ENCODE peak calls at places on chromosome 7, in seven cellular contexts. M, K, D, G, B, P and J are unnamed samples.

GRCh38 chr7:2245883-2246679 is 4.1 kb downstream of the NUDT1 start:
- DNase-seq in M (no peak), K (no peak), D (no peak), G (no peak), B (no peak), P (no peak), J (no peak)

GRCh38 chr7:305410-306151 is 15.6 kb downstream of the FOXL3 start:
- DNase-seq in M (no peak), K (peak; percentile 44), D (no peak), G (no peak), B (no peak), P (no peak), J (no peak)

GRCh38 chr7:148824864-148825263 is 59.2 kb downstream of the EZH2 start:
- DNase-seq in M (no peak), K (no peak), D (no peak), G (no peak), B (no peak), P (no peak), J (no peak)

GRCh38 chr7:26891400-26892355 is 27.3 kb upstream of the SKAP2 start:
- DNase-seq in M (no peak), K (no peak), D (no peak), G (no peak), B (peak; percentile 4), P (no peak), J (no peak)

GRCh38 chr7:73969991-73970390 is 58.0 kb upstream of the ELN start:
- DNase-seq in M (no peak), K (peak; percentile 21), D (no peak), G (no peak), B (no peak), P (no peak), J (no peak)

GRCh38 chr7:77975672-77976480 is 177.3 kb downstream of the PHTF2 start:
- DNase-seq in M (no peak), K (no peak), D (no peak), G (no peak), B (no peak), P (no peak), J (no peak)

GRCh38 chr7:32347244-32347828 is 142.8 kb downstream of the LSM5 start:
- DNase-seq in M (peak; percentile 46), K (peak; percentile 44), D (peak; percentile 5), G (peak; percentile 19), B (no peak), P (no peak), J (peak; percentile 29)

GRCh38 chr7:94580601-94581000 is 71.0 kb downstream of the CASD1 start:
- DNase-seq in M (no peak), K (no peak), D (peak; percentile 93), G (no peak), B (no peak), P (no peak), J (no peak)

GRCh38 chr7:101590663-101591435 is 38.2 kb downstream of the MYL10 start:
- DNase-seq in M (no peak), K (no peak), D (no peak), G (no peak), B (no peak), P (no peak), J (no peak)

GRCh38 chr7:918118-918425 is 36.4 kb downstream of the ADAP1 start:
- DNase-seq in M (no peak), K (no peak), D (no peak), G (no peak), B (no peak), P (no peak), J (no peak)

GRCh38 chr7:111980721-111981120 is 225.5 kb downstream of the DOCK4 start:
- DNase-seq in M (no peak), K (no peak), D (no peak), G (no peak), B (no peak), P (no peak), J (peak; percentile 3)

GRCh38 chr7:78220754-78221153 is 422.2 kb downstream of the PHTF2 start:
- DNase-seq in M (no peak), K (no peak), D (no peak), G (no peak), B (no peak), P (no peak), J (no peak)

GRCh38 chr7:77351539-77352004 is 64.6 kb downstream of the GSAP start:
- DNase-seq in M (no peak), K (no peak), D (no peak), G (no peak), B (peak; percentile 98), P (no peak), J (no peak)

GRCh38 chr7:92485267-92485892 is 7.6 kb upstream of the ERVW-1 start:
- DNase-seq in M (no peak), K (no peak), D (no peak), G (no peak), B (no peak), P (no peak), J (no peak)

GRCh38 chr7:32511791-32512190 is 16.5 kb downstream of the AVL9 start:
- DNase-seq in M (no peak), K (no peak), D (no peak), G (no peak), B (no peak), P (no peak), J (no peak)

GRCh38 chr7:12456506-12456905 is 52.8 kb upstream of the VWDE start:
- DNase-seq in M (no peak), K (no peak), D (no peak), G (no peak), B (no peak), P (no peak), J (no peak)

DNA sequence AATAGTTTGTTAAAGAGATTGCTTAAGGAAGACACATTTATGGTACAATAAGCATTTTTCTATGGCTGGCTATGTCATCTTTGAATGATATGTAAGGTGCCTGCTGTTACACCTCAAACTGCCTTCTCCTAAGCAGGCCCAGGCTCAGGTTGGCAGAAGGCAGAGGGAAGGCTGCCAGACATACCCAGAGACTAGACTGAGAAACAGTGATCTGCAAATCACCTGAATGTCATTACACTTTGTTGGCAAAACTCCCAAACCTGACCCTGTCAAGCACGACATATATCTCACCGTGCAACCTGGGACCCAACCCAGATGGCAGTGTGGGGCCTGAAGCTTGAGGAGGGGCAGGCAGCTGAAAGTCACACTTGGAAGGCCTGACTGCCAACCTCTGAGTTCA is 136.6 kb upstream of the TARP start:
- DNase-seq in M (no peak), K (no peak), D (no peak), G (no peak), B (no peak), P (no peak), J (no peak)
- TF ChIP-seq JUND in M (no peak), K (no peak), D (no peak), G (no peak), B (no peak), P (no peak), J (no peak)

DNA sequence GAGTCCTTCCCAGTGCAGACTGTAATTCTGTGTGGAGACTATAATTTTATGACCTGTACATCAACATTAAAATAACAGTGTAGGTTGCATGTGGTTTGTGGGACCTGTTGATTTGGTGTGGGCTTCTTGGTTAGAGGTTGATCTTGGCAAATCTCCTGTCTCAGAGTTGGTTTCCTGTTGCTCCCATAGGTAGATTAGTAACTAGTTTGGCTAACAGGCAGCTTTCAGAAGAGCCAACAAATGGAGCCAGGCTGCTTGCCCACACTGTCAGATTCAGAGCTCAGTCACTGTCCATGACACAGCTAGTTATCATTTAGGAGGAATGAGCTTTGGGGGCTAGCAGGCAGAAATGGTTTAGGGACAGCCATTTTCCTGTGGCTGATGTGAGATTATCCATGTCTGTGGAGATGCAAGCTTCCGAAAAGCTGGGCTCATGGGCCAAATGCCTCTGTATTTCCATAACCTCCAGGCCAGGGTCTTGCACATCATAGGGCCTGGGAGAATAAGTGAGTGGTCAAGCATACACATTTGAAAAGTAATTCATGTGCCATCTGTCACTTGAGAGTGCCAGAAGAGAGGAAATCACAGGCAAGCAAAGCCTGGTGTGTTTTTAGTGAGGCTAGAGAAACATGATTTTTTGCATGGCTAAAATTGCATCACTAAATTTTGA is 33.4 kb downstream of the CCM2 start:
- DNase-seq in M (no peak), K (peak; percentile 34), D (no peak), G (no peak), B (no peak), P (no peak), J (no peak)
- TF ChIP-seq JUND in M (no peak), K (no peak), D (no peak), G (no peak), B (no peak), P (no peak), J (no peak)

GRCh38 chr7:29306276-29307036 is 111.9 kb downstream of the CHN2 start:
- DNase-seq in M (no peak), K (no peak), D (no peak), G (no peak), B (no peak), P (no peak), J (no peak)
- TF ChIP-seq JUND in M (no peak), K (no peak), D (no peak), G (no peak), B (no peak), P (no peak), J (no peak)

DNA sequence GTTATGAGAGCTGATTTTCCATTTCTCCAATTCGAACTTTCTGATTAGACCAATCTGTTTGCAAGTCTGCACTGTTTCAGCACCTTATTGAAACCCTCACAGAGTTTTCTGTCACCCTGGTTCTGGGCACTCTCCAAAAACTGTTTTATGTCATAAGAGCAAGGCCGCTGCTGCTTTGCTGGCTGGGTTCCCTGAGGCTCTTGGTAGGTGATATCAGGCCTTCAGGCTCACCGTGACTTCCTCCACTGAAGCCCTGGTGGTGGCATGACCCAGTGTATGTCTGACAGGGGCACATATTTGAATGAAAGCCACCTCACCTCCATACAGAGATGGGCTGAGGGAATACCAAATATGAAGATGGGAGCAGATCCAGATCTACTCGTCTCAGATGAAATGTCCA is 8.3 kb downstream of the RABGEF1 start:
- DNase-seq in M (no peak), K (no peak), D (no peak), G (no peak), B (no peak), P (no peak), J (no peak)
- TF ChIP-seq JUND in M (no peak), K (no peak), D (no peak), G (no peak), B (no peak), P (no peak), J (no peak)